ENCODE peak calls at places on chromosome 10, in five cellular contexts. One of them, this sample, is unnamed.

GRCh38 chr10:62047240-62047897 is 145.9 kb downstream of the ARID5B start:
- DNase-seq in heart left ventricle: no peak
- DNase-seq in upper lobe of right lung: no peak
- DNase-seq in GM23248: peak; percentile 70
- DNase-seq in Panc1: no peak
- DNase-seq in this sample: no peak

GRCh38 chr10:133272964-133273420 is 3.7 kb downstream of the ADAM8 start:
- DNase-seq in heart left ventricle: no peak
- DNase-seq in Panc1: no peak
- DNase-seq in GM23248: no peak
- DNase-seq in upper lobe of right lung: no peak
- DNase-seq in this sample: no peak

GRCh38 chr10:104350146-104350635 is 3.4 kb upstream of the CFAP58 start:
- DNase-seq in upper lobe of right lung: no peak
- DNase-seq in GM23248: peak; percentile 86
- DNase-seq in Panc1: no peak
- DNase-seq in heart left ventricle: no peak
- DNase-seq in this sample: peak; percentile 82

GRCh38 chr10:59945991-59946390 is 39.6 kb upstream of the CCDC6 start:
- DNase-seq in GM23248: no peak
- DNase-seq in heart left ventricle: no peak
- DNase-seq in upper lobe of right lung: no peak
- DNase-seq in Panc1: no peak
- DNase-seq in this sample: no peak

GRCh38 chr10:12397147-12397896 is 48.0 kb downstream of the CAMK1D start:
- DNase-seq in upper lobe of right lung: no peak
- DNase-seq in GM23248: no peak
- DNase-seq in heart left ventricle: no peak
- DNase-seq in Panc1: no peak
- DNase-seq in this sample: no peak

GRCh38 chr10:100338434-100339036 is 8.5 kb upstream of the SCD start:
- DNase-seq in heart left ventricle: peak; percentile 65
- DNase-seq in upper lobe of right lung: peak; percentile 85
- DNase-seq in GM23248: peak; percentile 75
- DNase-seq in Panc1: no peak
- DNase-seq in this sample: peak; percentile 79

GRCh38 chr10:48782321-48782720 is 97.6 kb downstream of the WDFY4 start:
- DNase-seq in GM23248: no peak
- DNase-seq in upper lobe of right lung: no peak
- DNase-seq in heart left ventricle: no peak
- DNase-seq in Panc1: no peak
- DNase-seq in this sample: no peak

GRCh38 chr10:100186813-100187212 is 984 bp upstream of the ERLIN1 start:
- DNase-seq in upper lobe of right lung: peak; percentile 61
- DNase-seq in Panc1: no peak
- DNase-seq in heart left ventricle: no peak
- DNase-seq in GM23248: peak; percentile 19
- DNase-seq in this sample: peak; percentile 35

GRCh38 chr10:84706431-84706830 is 378.0 kb downstream of the CCSER2 start:
- DNase-seq in upper lobe of right lung: no peak
- DNase-seq in Panc1: no peak
- DNase-seq in heart left ventricle: no peak
- DNase-seq in GM23248: no peak
- DNase-seq in this sample: no peak

GRCh38 chr10:95291634-95292039 is 834 bp upstream of the PDLIM1 start:
- DNase-seq in heart left ventricle: no peak
- DNase-seq in GM23248: no peak
- DNase-seq in Panc1: no peak
- DNase-seq in upper lobe of right lung: no peak
- DNase-seq in this sample: no peak

GRCh38 chr10:95290801-95291633 is at the start of gene PDLIM1:
- DNase-seq in heart left ventricle: peak; percentile 84
- DNase-seq in Panc1: no peak
- DNase-seq in GM23248: peak; percentile 87
- DNase-seq in upper lobe of right lung: peak; percentile 92
- DNase-seq in this sample: no peak

GRCh38 chr10:95297402-95297801 is 6.6 kb upstream of the PDLIM1 start:
- DNase-seq in heart left ventricle: no peak
- DNase-seq in Panc1: no peak
- DNase-seq in GM23248: no peak
- DNase-seq in upper lobe of right lung: no peak
- DNase-seq in this sample: no peak

GRCh38 chr10:95296764-95297163 is 6.0 kb upstream of the PDLIM1 start:
- DNase-seq in upper lobe of right lung: no peak
- DNase-seq in heart left ventricle: no peak
- DNase-seq in Panc1: no peak
- DNase-seq in GM23248: no peak
- DNase-seq in this sample: no peak

GRCh38 chr10:95295031-95295755 is 4.4 kb upstream of the PDLIM1 start:
- DNase-seq in upper lobe of right lung: peak; percentile 84
- DNase-seq in GM23248: peak; percentile 78
- DNase-seq in heart left ventricle: no peak
- DNase-seq in Panc1: no peak
- DNase-seq in this sample: peak; percentile 15
- H3K4me3 ChIP-seq in upper lobe of right lung: peak overlapping the region; percentile 29
- H3K4me3 ChIP-seq in GM23248: peak overlapping the region; percentile 68
- H3K4me3 ChIP-seq in heart left ventricle: peak overlapping the region; percentile 24
- H3K4me3 ChIP-seq in Panc1: peak overlapping the region; percentile 67
- H3K4me3 ChIP-seq in this sample: no peak overlapping the region

GRCh38 chr10:45432700-45433472 is 58.9 kb downstream of the ALOX5 start:
- DNase-seq in GM23248: no peak
- DNase-seq in heart left ventricle: no peak
- DNase-seq in Panc1: no peak
- DNase-seq in upper lobe of right lung: no peak
- DNase-seq in this sample: no peak
- H3K4me1 ChIP-seq in GM23248: no peaks in the 10 kb centered on the region
- H3K4me1 ChIP-seq in heart left ventricle: peaks cover 4% of the 10 kb centered on the region
- H3K4me1 ChIP-seq in Panc1: no peaks in the 10 kb centered on the region
- H3K4me1 ChIP-seq in upper lobe of right lung: no peaks in the 10 kb centered on the region
- H3K4me1 ChIP-seq in this sample: no peaks in the 10 kb centered on the region

GRCh38 chr10:43863270-43863669 is 214.6 kb upstream of the ZNF32 start:
- DNase-seq in heart left ventricle: no peak
- DNase-seq in Panc1: no peak
- DNase-seq in upper lobe of right lung: no peak
- DNase-seq in GM23248: no peak
- DNase-seq in this sample: no peak
- H3K27ac ChIP-seq in heart left ventricle: peak overlapping the region; percentile 84
- H3K27ac ChIP-seq in Panc1: no peak overlapping the region
- H3K27ac ChIP-seq in upper lobe of right lung: no peak overlapping the region
- H3K27ac ChIP-seq in GM23248: peak overlapping the region; percentile 85
- H3K27ac ChIP-seq in this sample: no peak overlapping the region

GRCh38 chr10:97407211-97407951 is 6.2 kb upstream of the RRP12 start:
- DNase-seq in GM23248: peak; percentile 88
- DNase-seq in Panc1: peak; percentile 84
- DNase-seq in heart left ventricle: peak; percentile 50
- DNase-seq in upper lobe of right lung: peak; percentile 79
- DNase-seq in this sample: peak; percentile 89
- H3K4me3 ChIP-seq in GM23248: peak overlapping the region; percentile 43
- H3K4me3 ChIP-seq in Panc1: peak overlapping the region; percentile 57
- H3K4me3 ChIP-seq in heart left ventricle: no peak overlapping the region
- H3K4me3 ChIP-seq in upper lobe of right lung: no peak overlapping the region
- H3K4me3 ChIP-seq in this sample: peak overlapping the region; percentile 20

GRCh38 chr10:116630020-116630419 is 9.3 kb downstream of the PNLIPRP2 start:
- DNase-seq in heart left ventricle: no peak
- DNase-seq in upper lobe of right lung: no peak
- DNase-seq in Panc1: no peak
- DNase-seq in GM23248: no peak
- DNase-seq in this sample: no peak
- H3K4me1 ChIP-seq in heart left ventricle: no peaks in the 10 kb centered on the region
- H3K4me1 ChIP-seq in upper lobe of right lung: no peaks in the 10 kb centered on the region
- H3K4me1 ChIP-seq in Panc1: no peaks in the 10 kb centered on the region
- H3K4me1 ChIP-seq in GM23248: no peaks in the 10 kb centered on the region
- H3K4me1 ChIP-seq in this sample: no peaks in the 10 kb centered on the region

DNA sequence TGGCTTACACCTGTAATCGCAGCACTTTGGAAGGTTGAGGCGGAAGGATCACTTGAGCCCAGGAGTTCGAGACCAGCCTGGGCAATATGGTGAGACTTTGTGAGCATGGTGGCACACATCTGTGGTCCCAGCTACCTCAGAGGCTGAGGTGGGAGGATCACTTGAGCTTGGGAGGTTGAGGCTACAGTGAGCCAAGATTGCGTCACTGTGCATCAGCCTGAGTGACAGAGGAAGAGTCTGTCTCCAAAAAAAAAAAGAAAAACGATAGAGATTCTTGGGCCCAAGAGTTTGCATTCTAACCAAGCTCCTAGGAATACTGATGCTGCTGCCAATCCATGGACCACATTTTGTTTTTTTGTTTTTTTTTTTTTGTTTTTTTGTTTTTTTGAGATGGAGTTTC is 12.1 kb downstream of the MYOZ1 start:
- DNase-seq in Panc1: no peak
- DNase-seq in GM23248: no peak
- DNase-seq in heart left ventricle: no peak
- DNase-seq in upper lobe of right lung: no peak
- DNase-seq in this sample: no peak
- H3K27ac ChIP-seq in Panc1: no peak overlapping the region
- H3K27ac ChIP-seq in GM23248: no peak overlapping the region
- H3K27ac ChIP-seq in heart left ventricle: no peak overlapping the region
- H3K27ac ChIP-seq in upper lobe of right lung: no peak overlapping the region
- H3K27ac ChIP-seq in this sample: no peak overlapping the region

This sample was measured in A673.